ENCODE peak calls at places on chromosomes 12 and 14, in five cellular contexts. One of them, this sample, is unnamed.

GRCh38 chr14:31205681-31206535 is 1.7 kb downstream of the HECTD1 start:
- DNase-seq in foreskin fibroblast: peak
- DNase-seq in A549: no peak
- DNase-seq in PC-9: no peak
- DNase-seq in GM12865: peak
- DNase-seq in this sample: no peak

GRCh38 chr12:44000309-44000952 is 164.6 kb downstream of the TMEM117 start:
- DNase-seq in foreskin fibroblast: peak
- DNase-seq in PC-9: peak
- DNase-seq in A549: peak
- DNase-seq in GM12865: peak
- DNase-seq in this sample: no peak

GRCh38 chr12:50524621-50525020 is 19.8 kb downstream of the DIP2B start:
- DNase-seq in GM12865: no peak
- DNase-seq in PC-9: no peak
- DNase-seq in foreskin fibroblast: no peak
- DNase-seq in A549: no peak
- DNase-seq in this sample: no peak

GRCh38 chr12:75893758-75894157 is 137.8 kb downstream of the PHLDA1 start:
- DNase-seq in foreskin fibroblast: no peak
- DNase-seq in GM12865: no peak
- DNase-seq in PC-9: no peak
- DNase-seq in A549: no peak
- DNase-seq in this sample: no peak

GRCh38 chr12:1282670-1283361 is 291.8 kb downstream of the ERC1 start:
- DNase-seq in foreskin fibroblast: peak
- DNase-seq in GM12865: no peak
- DNase-seq in PC-9: no peak
- DNase-seq in A549: no peak
- DNase-seq in this sample: no peak

GRCh38 chr12:39431797-39432196 is 11.1 kb downstream of the KIF21A start:
- DNase-seq in A549: no peak
- DNase-seq in foreskin fibroblast: no peak
- DNase-seq in GM12865: no peak
- DNase-seq in PC-9: no peak
- DNase-seq in this sample: no peak

GRCh38 chr14:98741523-98741922 is 530.5 kb downstream of the BCL11B start:
- DNase-seq in A549: no peak
- DNase-seq in foreskin fibroblast: no peak
- DNase-seq in GM12865: no peak
- DNase-seq in PC-9: no peak
- DNase-seq in this sample: no peak

GRCh38 chr12:100554608-100555077 is 18.8 kb upstream of the GAS2L3 start:
- DNase-seq in GM12865: peak
- DNase-seq in PC-9: peak
- DNase-seq in foreskin fibroblast: peak
- DNase-seq in A549: peak
- DNase-seq in this sample: no peak

GRCh38 chr14:65482769-65483438 is 70.4 kb downstream of the FUT8 start:
- DNase-seq in GM12865: no peak
- DNase-seq in foreskin fibroblast: peak
- DNase-seq in PC-9: no peak
- DNase-seq in A549: no peak
- DNase-seq in this sample: no peak

GRCh38 chr14:95157987-95158712 is 821 bp upstream of the DICER1 start:
- DNase-seq in PC-9: no peak
- DNase-seq in A549: peak
- DNase-seq in GM12865: peak
- DNase-seq in foreskin fibroblast: no peak
- DNase-seq in this sample: no peak

GRCh38 chr14:106549064-106549463 is 1022.7 kb downstream of the TMEM121 start:
- DNase-seq in GM12865: no peak
- DNase-seq in A549: no peak
- DNase-seq in foreskin fibroblast: no peak
- DNase-seq in PC-9: no peak
- DNase-seq in this sample: no peak

GRCh38 chr14:106547735-106548550 is 1021.6 kb downstream of the TMEM121 start:
- DNase-seq in PC-9: no peak
- DNase-seq in foreskin fibroblast: no peak
- DNase-seq in A549: no peak
- DNase-seq in GM12865: no peak
- DNase-seq in this sample: no peak

GRCh38 chr14:106556665-106557289 is 1030.4 kb downstream of the TMEM121 start:
- DNase-seq in GM12865: peak
- DNase-seq in PC-9: peak
- DNase-seq in A549: no peak
- DNase-seq in foreskin fibroblast: no peak
- DNase-seq in this sample: no peak

GRCh38 chr14:106551265-106551664 is 1024.9 kb downstream of the TMEM121 start:
- DNase-seq in foreskin fibroblast: no peak
- DNase-seq in GM12865: no peak
- DNase-seq in A549: no peak
- DNase-seq in PC-9: no peak
- DNase-seq in this sample: no peak
- TF ChIP-seq CTCF in foreskin fibroblast: no peak
- TF ChIP-seq CTCF in GM12865: no peak
- TF ChIP-seq CTCF in A549: no peak
- TF ChIP-seq CTCF in PC-9: no peak
- TF ChIP-seq CTCF in this sample: no peak

GRCh38 chr14:92895352-92895878 is 27.5 kb upstream of the CHGA start:
- DNase-seq in A549: no peak
- DNase-seq in foreskin fibroblast: no peak
- DNase-seq in GM12865: no peak
- DNase-seq in PC-9: no peak
- DNase-seq in this sample: no peak
- H3K4me3 ChIP-seq in A549: no peak
- H3K4me3 ChIP-seq in foreskin fibroblast: no peak
- H3K4me3 ChIP-seq in GM12865: no peak
- H3K4me3 ChIP-seq in PC-9: no peak
- H3K4me3 ChIP-seq in this sample: no peak

GRCh38 chr14:76957224-76957881 is 71.2 kb downstream of the IRF2BPL start:
- DNase-seq in A549: no peak
- DNase-seq in PC-9: peak
- DNase-seq in GM12865: no peak
- DNase-seq in foreskin fibroblast: no peak
- DNase-seq in this sample: no peak

GRCh38 chr14:76958020-76958965 is 70.2 kb downstream of the IRF2BPL start:
- DNase-seq in PC-9: peak
- DNase-seq in A549: no peak
- DNase-seq in GM12865: peak
- DNase-seq in foreskin fibroblast: no peak
- DNase-seq in this sample: no peak

GRCh38 chr14:76955575-76956252 is 72.8 kb downstream of the IRF2BPL start:
- DNase-seq in A549: no peak
- DNase-seq in GM12865: peak
- DNase-seq in PC-9: no peak
- DNase-seq in foreskin fibroblast: peak
- DNase-seq in this sample: no peak

GRCh38 chr14:76954791-76955190 is 73.7 kb downstream of the IRF2BPL start:
- DNase-seq in GM12865: no peak
- DNase-seq in foreskin fibroblast: no peak
- DNase-seq in PC-9: no peak
- DNase-seq in A549: no peak
- DNase-seq in this sample: no peak

DNA sequence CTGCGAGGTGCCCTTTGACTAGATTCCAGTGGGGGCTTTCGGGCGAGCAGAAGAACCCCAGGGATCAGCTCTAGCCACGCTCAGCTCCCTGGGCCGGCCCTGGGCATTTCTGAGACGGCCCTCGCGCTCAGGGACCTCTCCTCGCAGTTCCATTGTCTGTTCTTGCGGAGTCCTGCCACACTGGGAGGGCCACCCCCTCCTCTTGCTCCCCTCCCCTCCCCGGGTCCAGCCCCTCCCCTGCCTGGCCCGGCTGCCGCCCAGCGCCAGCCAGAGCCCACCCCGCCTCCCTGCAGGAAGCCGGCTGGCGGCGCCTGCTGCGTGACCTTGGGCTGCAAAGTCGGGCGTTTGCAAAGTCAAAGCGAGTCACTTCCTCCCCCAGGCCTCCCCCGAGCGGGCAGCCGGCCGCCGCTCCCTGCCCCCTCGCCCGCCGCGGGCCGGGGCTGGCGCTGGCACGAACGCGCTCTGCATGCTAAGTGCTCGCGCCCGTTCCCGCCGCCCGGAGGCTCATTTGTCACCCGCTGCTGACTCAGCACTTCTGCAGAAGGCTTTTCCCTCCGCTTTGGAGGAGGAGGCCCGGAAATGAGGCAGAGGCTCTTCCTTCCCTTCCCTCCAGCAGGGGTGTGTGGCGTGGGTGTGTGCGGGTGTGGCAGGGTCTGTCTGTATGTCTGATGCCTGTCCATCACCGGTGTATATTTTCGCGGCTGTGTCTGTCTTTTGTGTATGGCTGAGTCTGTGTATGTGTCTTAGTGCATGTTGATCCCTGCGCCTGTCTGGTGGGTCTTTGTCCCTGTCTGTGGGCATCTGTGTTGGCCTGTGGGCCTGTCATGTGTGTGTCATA is 72.0 kb downstream of the IRF2BPL start:
- DNase-seq in GM12865: peak
- DNase-seq in A549: peak
- DNase-seq in PC-9: peak
- DNase-seq in foreskin fibroblast: peak
- DNase-seq in this sample: peak
- TF ChIP-seq CTCF in GM12865: no peak
- TF ChIP-seq CTCF in A549: no peak
- TF ChIP-seq CTCF in PC-9: no peak
- TF ChIP-seq CTCF in foreskin fibroblast: no peak
- TF ChIP-seq CTCF in this sample: peak

DNA sequence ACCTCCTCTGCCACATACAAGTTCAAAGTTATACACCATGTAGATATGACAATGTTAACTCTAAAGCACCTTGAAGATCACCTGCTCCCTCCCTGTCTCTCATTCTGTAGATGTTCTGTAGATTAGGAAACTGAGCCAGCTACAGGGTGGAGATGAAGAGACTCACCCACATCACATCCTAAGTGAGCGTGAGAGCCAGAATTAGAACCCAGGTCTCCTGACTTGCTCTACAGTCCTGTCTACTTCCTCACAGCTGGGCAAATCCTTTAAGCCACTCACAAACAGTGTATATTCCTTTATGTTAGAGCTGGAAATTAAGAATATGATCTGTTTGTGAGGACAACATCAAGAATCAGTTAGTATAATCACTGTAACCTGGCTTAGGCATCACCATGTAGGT is 1.8 kb downstream of the APPL2 start:
- DNase-seq in GM12865: no peak
- DNase-seq in A549: no peak
- DNase-seq in foreskin fibroblast: no peak
- DNase-seq in PC-9: no peak
- DNase-seq in this sample: no peak
- H3K4me3 ChIP-seq in GM12865: no peak
- H3K4me3 ChIP-seq in A549: no peak
- H3K4me3 ChIP-seq in foreskin fibroblast: peak
- H3K4me3 ChIP-seq in PC-9: peak
- H3K4me3 ChIP-seq in this sample: peak

DNA sequence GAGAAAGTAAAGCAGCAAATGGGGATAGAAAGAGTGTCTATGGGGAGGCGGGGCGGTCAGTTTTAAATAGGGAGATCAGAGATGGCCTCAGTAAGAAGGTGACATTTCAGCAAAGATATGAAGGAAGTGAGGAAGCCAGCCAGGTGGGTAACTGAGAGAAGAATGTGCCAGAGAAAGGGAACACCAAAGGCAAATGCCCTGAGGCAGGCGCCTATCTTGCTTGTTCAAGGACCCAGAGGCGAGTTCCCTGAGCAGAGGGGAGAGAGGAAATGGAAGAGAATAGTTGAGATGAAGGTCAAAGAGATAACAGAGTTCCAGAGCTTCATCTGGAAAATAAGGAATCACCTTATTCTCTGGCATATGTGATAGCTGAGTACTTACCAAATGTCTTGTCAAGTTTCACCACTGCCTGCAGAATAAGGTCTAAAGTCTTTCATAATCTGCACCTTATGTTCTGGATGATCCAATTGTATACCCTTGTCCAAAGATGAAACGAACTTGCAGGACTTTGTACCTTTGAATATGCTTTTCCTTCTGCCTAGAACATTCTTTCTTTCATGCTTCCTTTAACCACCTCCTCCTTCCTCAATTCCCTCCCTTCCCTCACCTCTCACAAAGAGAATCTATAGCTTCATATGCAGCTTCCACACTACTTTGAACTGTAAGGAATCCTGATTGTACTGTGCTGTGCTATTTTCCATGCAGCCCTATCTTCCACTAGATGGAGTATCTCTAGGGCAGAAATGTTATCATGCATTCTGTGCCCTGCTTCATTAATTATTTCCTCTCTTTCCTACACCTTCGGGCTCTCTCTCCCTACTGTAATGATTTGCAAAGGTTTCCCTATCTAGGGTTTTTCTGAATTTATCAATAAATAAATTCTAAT is 38.5 kb downstream of the GNPTAB start:
- DNase-seq in A549: no peak
- DNase-seq in foreskin fibroblast: peak
- DNase-seq in PC-9: no peak
- DNase-seq in GM12865: no peak
- DNase-seq in this sample: no peak
- TF ChIP-seq CTCF in A549: peak
- TF ChIP-seq CTCF in foreskin fibroblast: peak
- TF ChIP-seq CTCF in PC-9: no peak
- TF ChIP-seq CTCF in GM12865: peak
- TF ChIP-seq CTCF in this sample: no peak

DNA sequence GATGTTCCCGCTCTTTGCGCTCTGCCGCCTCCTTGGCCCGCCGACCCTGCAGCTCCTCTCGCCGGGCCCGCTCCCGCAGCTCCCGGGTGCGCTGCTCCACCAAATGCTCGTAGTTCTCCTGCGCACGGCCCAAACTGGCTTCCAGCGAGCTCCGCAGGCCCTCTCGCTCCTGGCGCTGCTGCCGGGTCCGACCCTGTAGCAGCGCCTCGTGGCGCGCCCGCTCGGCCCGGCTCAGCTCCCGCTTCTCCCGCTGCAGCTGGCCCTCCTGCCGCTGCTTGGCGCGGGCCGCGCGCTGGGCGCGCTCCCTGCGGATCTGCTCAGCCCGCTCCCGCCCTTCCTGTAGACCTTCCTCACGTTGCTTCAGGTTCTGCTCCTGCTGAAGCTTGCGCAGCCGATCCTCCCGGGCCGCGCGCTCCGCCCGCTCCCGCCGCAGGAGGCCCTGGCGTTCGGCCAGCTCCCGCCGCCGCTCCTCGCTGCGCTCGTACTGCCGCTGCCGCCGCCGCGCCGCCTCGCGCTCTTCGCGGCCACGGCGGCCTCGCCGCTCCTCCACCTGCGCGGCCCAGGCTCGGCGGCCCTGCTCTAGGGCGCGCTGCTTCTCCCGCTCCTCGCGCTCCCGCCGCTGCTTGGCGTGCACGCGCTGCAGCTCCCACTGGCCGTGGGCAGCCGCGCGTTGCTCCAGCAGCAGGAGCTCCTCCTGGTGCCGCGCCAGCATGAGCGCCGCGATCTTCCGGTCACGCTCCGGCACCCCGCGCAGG is 2.6 kb downstream of the CCDC177 start:
- DNase-seq in A549: no peak
- DNase-seq in PC-9: peak
- DNase-seq in foreskin fibroblast: peak
- DNase-seq in GM12865: no peak
- DNase-seq in this sample: no peak
- H3K4me3 ChIP-seq in A549: peak
- H3K4me3 ChIP-seq in PC-9: no peak
- H3K4me3 ChIP-seq in foreskin fibroblast: peak
- H3K4me3 ChIP-seq in GM12865: no peak
- H3K4me3 ChIP-seq in this sample: peak